ENCODE peak calls at places on chromosomes 3 and 15, in eight cellular contexts. V, W, D, C, T, K, Z and O are unnamed samples.

GRCh38 chr3:147157629-147158028 is 248.7 kb downstream of the ZIC4 start:
- DNase-seq in T (no peak), C (no peak), K (no peak), D (no peak), W (no peak), V (no peak), Z (no peak), O (no peak)

GRCh38 chr3:1118074-1118473 is 25.2 kb downstream of the CNTN6 start:
- DNase-seq in Z (no peak), D (no peak), W (no peak), K (no peak), V (no peak), C (no peak), T (no peak), O (no peak)

GRCh38 chr3:72105306-72105705 is 320.4 kb upstream of the PROK2 start:
- DNase-seq in V (no peak), T (no peak), Z (no peak), W (no peak), D (no peak), C (no peak), K (no peak), O (no peak)

GRCh38 chr3:45950686-45951600 is 7.7 kb downstream of the CXCR6 start:
- DNase-seq in Z (no peak), T (no peak), K (no peak), C (no peak), V (no peak), D (no peak), W (no peak), O (no peak)

GRCh38 chr3:94643400-94643799 is 580.5 kb downstream of the NSUN3 start:
- DNase-seq in Z (no peak), D (no peak), V (no peak), K (no peak), W (no peak), C (no peak), T (no peak), O (no peak)

GRCh38 chr3:130748981-130749380 is 2.4 kb upstream of the PIK3R4 start:
- DNase-seq in T (no peak), V (no peak), D (no peak), W (no peak), C (no peak), Z (no peak), K (no peak), O (no peak)

GRCh38 chr15:53675832-53676231 is 83.6 kb downstream of the WDR72 start:
- DNase-seq in T (peak), D (no peak), K (no peak), Z (no peak), C (no peak), V (no peak), W (no peak), O (no peak)

GRCh38 chr15:46080018-46080417 is 445.2 kb downstream of the SQOR start:
- DNase-seq in W (no peak), K (no peak), T (no peak), Z (no peak), D (no peak), V (no peak), C (no peak), O (no peak)

GRCh38 chr15:35876762-35877161 is 330.8 kb upstream of the DPH6 start:
- DNase-seq in T (no peak), C (no peak), D (no peak), W (no peak), K (no peak), V (no peak), Z (no peak), O (no peak)

GRCh38 chr3:158658889-158659288 is 13.6 kb downstream of the LXN start:
- DNase-seq in W (no peak), K (no peak), V (no peak), C (no peak), T (no peak), D (no peak), Z (no peak), O (no peak)

GRCh38 chr3:4979401-4980228 is at the start of gene BHLHE40:
- DNase-seq in C (peak), W (peak), Z (peak), T (no peak), V (no peak), K (no peak), D (no peak), O (no peak)

GRCh38 chr15:69524850-69525249 is 72.2 kb downstream of the RPLP1 start:
- DNase-seq in K (no peak), V (no peak), W (peak), T (no peak), C (no peak), D (no peak), Z (no peak), O (no peak)

GRCh38 chr3:52244061-52244628 is 1.4 kb upstream of the PPM1M start:
- DNase-seq in C (no peak), D (peak), W (peak), K (peak), V (peak), Z (no peak), T (no peak), O (peak)

GRCh38 chr3:84318273-84318809 is 640.4 kb upstream of the CADM2 start:
- DNase-seq in Z (no peak), C (no peak), K (no peak), W (no peak), V (no peak), D (no peak), T (peak), O (no peak)

GRCh38 chr3:73687081-73688004 is 62.6 kb upstream of the PDZRN3 start:
- DNase-seq in D (no peak), V (no peak), T (no peak), K (no peak), C (no peak), W (no peak), Z (no peak), O (no peak)

GRCh38 chr3:113697192-113698090 is 999 bp upstream of the USF3 start:
- DNase-seq in C (peak), Z (peak), D (peak), W (peak), V (peak), T (no peak), K (peak), O (no peak)

GRCh38 chr15:78599189-78599588 is 21.6 kb downstream of the CHRNA3 start:
- DNase-seq in Z (no peak), C (no peak), V (no peak), W (no peak), D (no peak), K (no peak), T (no peak), O (no peak)

GRCh38 chr3:9666704-9667445 is 17.6 kb downstream of the MTMR14 start:
- DNase-seq in Z (no peak), W (no peak), K (no peak), T (no peak), C (no peak), V (no peak), D (no peak), O (no peak)

GRCh38 chr3:53729130-53729529 is 117.1 kb downstream of the CHDH start:
- DNase-seq in K (no peak), V (no peak), D (no peak), Z (no peak), C (no peak), T (no peak), W (no peak), O (no peak)

GRCh38 chr3:126956866-126957650 is 25.9 kb upstream of the PLXNA1 start:
- DNase-seq in D (no peak), C (no peak), K (no peak), V (no peak), T (no peak), Z (no peak), W (no peak), O (no peak)

GRCh38 chr3:196971094-196971698 is 2.6 kb upstream of the PIGZ start:
- DNase-seq in W (no peak), V (no peak), K (no peak), C (no peak), T (no peak), D (no peak), Z (no peak), O (no peak)

GRCh38 chr3:146044046-146044445 is 116.9 kb downstream of the PLOD2 start:
- DNase-seq in W (no peak), D (no peak), V (no peak), K (no peak), T (no peak), Z (no peak), C (no peak), O (no peak)

GRCh38 chr3:15361494-15362214 is 29.3 kb upstream of the SH3BP5 start:
- DNase-seq in V (no peak), D (no peak), T (no peak), K (no peak), Z (peak), C (no peak), W (peak), O (peak)

GRCh38 chr15:96585634-96586386 is 255.3 kb downstream of the NR2F2 start:
- DNase-seq in T (no peak), V (no peak), D (no peak), K (no peak), Z (no peak), C (no peak), W (no peak), O (no peak)

GRCh38 chr3:50450135-50450911 is 53.1 kb downstream of the CACNA2D2 start:
- DNase-seq in C (no peak), D (peak), W (peak), Z (peak), K (peak), V (peak), T (no peak), O (no peak)

GRCh38 chr3:152474585-152474984 is 205.9 kb downstream of the MBNL1 start:
- DNase-seq in T (peak), Z (peak), D (no peak), W (no peak), K (no peak), V (peak), C (no peak), O (no peak)

GRCh38 chr15:69324031-69324430 is 25.3 kb downstream of the PAQR5 start:
- DNase-seq in T (no peak), V (no peak), K (no peak), W (no peak), Z (no peak), D (no peak), C (no peak), O (no peak)

GRCh38 chr3:12916159-12916558 is 74.8 kb upstream of the RPL32 start:
- DNase-seq in T (no peak), V (no peak), W (peak), Z (no peak), D (peak), C (no peak), K (no peak), O (no peak)

GRCh38 chr3:15723624-15723884 is 74.2 kb downstream of the ANKRD28 start:
- DNase-seq in D (no peak), V (no peak), W (no peak), K (no peak), T (no peak), C (no peak), Z (no peak), O (no peak)

GRCh38 chr15:79265167-79265566 is 17.4 kb upstream of the ANKRD34C start:
- DNase-seq in D (no peak), V (no peak), C (no peak), K (no peak), T (no peak), Z (no peak), W (no peak), O (no peak)

GRCh38 chr15:34154725-34155204 is 52.9 kb downstream of the PGBD4 start:
- DNase-seq in K (no peak), V (no peak), D (no peak), T (peak), Z (no peak), W (no peak), C (no peak), O (no peak)

GRCh38 chr3:66382142-66382541 is 118.7 kb downstream of the LRIG1 start:
- DNase-seq in W (no peak), C (peak), T (no peak), D (no peak), V (no peak), Z (no peak), K (no peak), O (no peak)

GRCh38 chr3:66379565-66379964 is 121.3 kb downstream of the LRIG1 start:
- DNase-seq in K (no peak), Z (no peak), D (no peak), W (no peak), V (no peak), T (no peak), C (no peak), O (no peak)

GRCh38 chr3:66378256-66378655 is 122.6 kb downstream of the LRIG1 start:
- DNase-seq in K (no peak), W (no peak), Z (no peak), T (peak), C (no peak), V (no peak), D (no peak), O (no peak)

GRCh38 chr3:66381621-66382020 is 119.2 kb downstream of the LRIG1 start:
- DNase-seq in V (no peak), C (no peak), D (no peak), K (no peak), Z (no peak), T (no peak), W (no peak), O (no peak)

DNA sequence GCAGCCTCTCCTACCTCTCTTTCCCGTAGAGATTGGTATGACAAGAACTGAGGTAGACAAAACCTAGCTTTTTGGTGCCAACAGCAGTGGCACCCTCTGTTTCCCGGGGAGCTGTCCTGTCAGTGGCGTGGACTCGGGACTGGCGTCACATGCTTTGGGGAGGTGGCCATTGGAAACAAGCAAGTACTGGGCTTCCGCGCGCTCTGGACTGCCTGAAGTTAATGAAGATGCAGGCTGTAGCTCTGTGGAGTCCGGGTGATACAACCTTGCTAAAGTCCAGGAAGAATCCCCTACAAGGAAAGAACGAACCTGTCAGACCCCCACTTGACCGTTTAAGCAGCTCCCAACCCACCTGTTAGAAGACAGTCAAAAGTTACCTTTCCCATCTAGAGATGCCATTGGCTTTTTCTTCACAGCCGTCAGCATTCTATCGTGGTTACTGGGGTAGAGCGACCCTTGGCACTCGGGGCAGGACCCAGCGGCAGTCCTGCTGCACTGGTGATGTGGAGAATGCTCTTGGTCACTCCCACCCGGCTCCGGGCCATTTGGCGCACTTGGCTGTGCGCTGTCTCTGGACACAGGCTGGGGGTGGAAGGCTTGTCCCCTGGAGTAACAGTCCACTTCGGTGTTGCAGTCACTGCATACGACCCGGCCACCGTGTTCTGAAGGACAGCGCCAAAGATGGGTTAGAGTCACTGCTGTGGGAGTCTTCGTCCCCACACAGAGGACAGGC is 120.5 kb downstream of the LRIG1 start:
- DNase-seq in W (no peak), V (no peak), Z (no peak), D (no peak), T (no peak), C (no peak), K (no peak), O (no peak)
- TF ChIP-seq POLR2A in W (no peak), V (no peak), Z (no peak), D (no peak), T (no peak), C (no peak), K (no peak), O (no peak)

DNA sequence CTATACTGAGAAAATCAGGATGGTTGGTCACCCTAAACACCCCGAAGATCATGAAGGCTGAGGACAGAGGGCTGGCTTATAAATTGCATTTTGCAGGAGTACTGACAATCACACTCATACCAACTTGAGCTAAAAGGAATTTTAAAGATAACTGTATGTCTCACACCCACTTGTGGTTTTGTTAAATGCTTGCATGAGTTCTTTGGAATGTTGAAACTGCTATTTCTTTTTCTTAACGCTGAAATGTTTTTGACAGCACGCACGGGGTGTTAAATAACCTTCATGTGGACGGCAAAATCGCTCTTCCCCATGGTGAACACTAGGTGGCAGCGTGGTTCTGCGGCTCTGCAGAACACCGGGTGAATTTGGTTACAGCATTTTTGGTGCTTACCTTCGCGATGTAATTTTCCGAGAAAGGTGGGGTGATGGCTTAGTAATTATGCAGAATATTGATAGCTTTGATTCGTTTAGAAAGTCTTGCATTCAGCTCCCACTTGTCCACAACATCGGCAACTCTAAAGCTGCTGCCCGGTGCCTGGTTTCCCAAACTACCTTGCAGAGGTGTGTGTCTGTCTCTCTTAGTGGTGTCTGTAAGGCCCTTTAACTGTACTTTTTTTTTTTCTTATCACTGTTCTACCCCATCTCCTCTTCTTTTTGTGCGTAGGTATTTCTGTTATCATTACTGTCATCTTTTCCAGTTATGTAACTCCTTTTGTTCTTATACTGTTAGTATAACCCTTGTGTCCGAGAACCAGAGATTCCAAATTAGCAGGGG is 51.7 kb downstream of the ARNT2 start:
- DNase-seq in Z (peak), C (peak), K (peak), T (peak), V (peak), W (peak), D (peak), O (peak)
- TF ChIP-seq POLR2A in Z (no peak), C (no peak), K (no peak), T (no peak), V (no peak), W (no peak), D (no peak), O (no peak)

GRCh38 chr15:48976444-48977088 is 12.8 kb upstream of the SHC4 start:
- DNase-seq in T (no peak), D (no peak), W (no peak), Z (no peak), K (no peak), C (no peak), V (no peak), O (no peak)

GRCh38 chr15:48972750-48973503 is 9.2 kb upstream of the SHC4 start:
- DNase-seq in W (no peak), D (no peak), K (no peak), T (no peak), Z (no peak), V (no peak), C (no peak), O (no peak)

GRCh38 chr15:48978638-48979037 is 14.9 kb upstream of the SHC4 start:
- DNase-seq in K (no peak), C (no peak), V (no peak), D (no peak), T (no peak), Z (no peak), W (no peak), O (no peak)

GRCh38 chr15:48974865-48975264 is 11.1 kb upstream of the SHC4 start:
- DNase-seq in C (no peak), T (peak), Z (no peak), W (no peak), K (no peak), D (no peak), V (no peak), O (no peak)

DNA sequence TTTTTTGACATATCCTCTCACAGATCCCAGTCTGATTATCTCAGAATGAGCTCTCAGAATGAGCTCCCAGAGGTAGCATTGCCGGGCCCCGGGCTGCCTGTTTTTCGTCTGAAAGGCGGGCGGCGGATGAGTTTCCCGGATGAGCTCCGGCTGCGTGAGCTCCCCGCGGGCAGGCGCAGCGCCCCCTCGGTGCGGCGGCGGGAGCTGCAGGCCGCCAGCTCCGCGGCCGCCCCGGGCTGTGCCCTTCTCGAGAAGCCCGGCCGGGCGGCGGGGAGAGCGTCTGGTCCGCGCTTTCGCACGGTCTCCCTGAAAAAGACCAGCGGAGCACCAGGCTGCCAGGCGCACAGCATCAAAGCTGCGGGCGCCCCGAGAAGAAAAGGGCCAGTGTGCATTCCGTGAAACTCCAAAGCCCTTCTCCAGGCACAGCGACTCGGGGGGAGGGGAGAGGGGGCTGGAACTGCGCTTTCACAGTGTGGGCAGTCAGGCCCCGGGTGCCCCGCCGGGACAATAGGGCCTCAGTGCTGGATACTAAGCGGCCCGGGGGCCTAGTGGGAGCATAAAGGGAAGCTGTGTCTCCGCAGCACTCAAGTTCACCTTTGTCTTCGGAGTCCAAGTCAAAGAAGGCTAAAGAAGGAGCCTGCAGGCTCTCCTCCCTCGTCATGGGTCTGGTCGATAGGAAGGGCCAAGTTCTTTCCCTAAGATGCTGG is 12.1 kb upstream of the SHC4 start:
- DNase-seq in T (peak), D (peak), C (peak), W (peak), K (peak), Z (peak), V (peak), O (peak)
- TF ChIP-seq POLR2A in T (peak), D (no peak), C (no peak), W (no peak), K (no peak), Z (peak), V (no peak), O (no peak)

GRCh38 chr3:183555541-183556081 is at the start of gene KLHL6:
- DNase-seq in C (no peak), K (peak), V (no peak), D (peak), Z (peak), T (no peak), W (peak), O (peak)
- TF ChIP-seq POLR2A in C (no peak), K (no peak), V (no peak), D (peak), Z (peak), T (no peak), W (peak), O (peak)

DNA sequence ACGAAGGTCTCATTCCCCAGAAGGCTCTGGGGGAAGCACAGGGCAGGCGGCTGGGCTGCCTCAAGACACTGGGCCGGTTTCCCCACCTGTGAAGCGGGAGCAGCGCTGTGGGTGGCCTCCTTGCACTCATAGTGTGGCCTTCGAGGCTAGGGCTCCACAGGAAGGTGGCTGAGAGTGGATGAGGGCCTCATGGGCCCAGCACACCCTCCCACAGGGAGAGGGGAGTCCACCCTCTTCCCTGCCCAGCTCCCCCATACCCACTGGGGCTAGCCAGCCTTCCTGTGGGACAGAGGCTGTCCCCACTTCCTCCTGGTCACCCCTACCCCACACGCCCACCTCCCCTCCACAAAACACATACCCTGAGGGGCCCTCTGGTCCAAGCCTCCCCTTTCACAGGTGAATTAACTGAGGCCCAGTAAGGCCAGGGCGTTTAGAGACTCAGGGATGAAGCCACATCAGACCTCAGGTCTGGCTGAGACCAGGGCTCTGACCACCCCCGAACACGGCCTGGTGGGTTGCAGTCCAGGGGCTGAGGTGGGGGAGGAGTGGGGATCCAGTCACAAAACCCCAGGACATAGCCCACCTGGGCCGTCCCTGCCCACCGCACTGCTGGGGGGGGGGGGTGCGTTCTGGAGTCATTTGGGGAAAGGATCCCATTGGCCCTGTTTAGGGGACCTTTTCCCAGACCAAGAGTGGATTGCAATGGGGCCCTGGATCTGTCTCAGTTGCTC is 1.1 kb downstream of the ANPEP start:
- DNase-seq in V (no peak), K (no peak), W (no peak), T (no peak), D (no peak), Z (no peak), C (no peak), O (no peak)
- TF ChIP-seq POLR2A in V (no peak), K (no peak), W (no peak), T (no peak), D (no peak), Z (no peak), C (no peak), O (no peak)